ENCODE peak calls at places on chromosome 16, in six cellular contexts. T, D, W, H, C and N are unnamed samples.

GRCh38 chr16:88737298-88738166 is 31.2 kb downstream of the CTU2 start:
- DNase-seq in T (peak; percentile 81), D (peak; percentile 80), W (peak; percentile 75), H (peak; percentile 92), C (peak; percentile 79), N (peak; percentile 99)

GRCh38 chr16:85448557-85449194 is 164.4 kb upstream of the GSE1 start:
- DNase-seq in T (no peak), D (no peak), W (peak; percentile 82), H (no peak), C (no peak), N (no peak)

GRCh38 chr16:66524601-66525164 is 25.2 kb downstream of the TK2 start:
- DNase-seq in T (no peak), D (no peak), W (no peak), H (peak; percentile 61), C (no peak), N (no peak)

GRCh38 chr16:56836410-56836834 is 28.6 kb upstream of the SLC12A3 start:
- DNase-seq in T (no peak), D (no peak), W (no peak), H (no peak), C (peak; percentile 61), N (no peak)

GRCh38 chr16:85573696-85574641 is 39.2 kb upstream of the GSE1 start:
- DNase-seq in T (no peak), D (peak; percentile 66), W (peak; percentile 80), H (no peak), C (peak; percentile 70), N (peak; percentile 96)

GRCh38 chr16:16144416-16144815 is 78.9 kb downstream of the ABCC6 start:
- DNase-seq in T (no peak), D (peak; percentile 19), W (no peak), H (no peak), C (no peak), N (no peak)

GRCh38 chr16:81510016-81510415 is 65.4 kb downstream of the CMIP start:
- DNase-seq in T (no peak), D (no peak), W (no peak), H (no peak), C (no peak), N (no peak)

GRCh38 chr16:71453051-71453450 is 9.0 kb downstream of the ZNF23 start:
- DNase-seq in T (no peak), D (no peak), W (no peak), H (no peak), C (no peak), N (no peak)

GRCh38 chr16:23452572-23453337 is at the start of gene COG7:
- DNase-seq in T (peak; percentile 93), D (peak; percentile 96), W (peak; percentile 92), H (peak; percentile 92), C (peak; percentile 91), N (peak; percentile 91)

GRCh38 chr16:4513881-4514280 is 24.7 kb downstream of the CDIP1 start:
- DNase-seq in T (no peak), D (no peak), W (no peak), H (no peak), C (no peak), N (peak; percentile 32)

GRCh38 chr16:24858219-24859041 is 12.7 kb downstream of the SLC5A11 start:
- DNase-seq in T (peak; percentile 87), D (peak; percentile 66), W (peak; percentile 87), H (peak; percentile 73), C (peak; percentile 59), N (peak; percentile 88)

GRCh38 chr16:19136549-19137196 is 22.9 kb downstream of the ITPRIPL2 start:
- DNase-seq in T (no peak), D (peak; percentile 66), W (no peak), H (no peak), C (peak; percentile 42), N (peak; percentile 54)
- H3K4me2 ChIP-seq in T (no peak overlapping the region), D (peak overlapping the region; percentile 21), W (peak overlapping the region; percentile 42), H (no peak overlapping the region), C (peak overlapping the region; percentile 25), N (peak overlapping the region; percentile 26)

GRCh38 chr16:27291722-27292240 is 22.0 kb upstream of the IL4R start:
- DNase-seq in T (no peak), D (no peak), W (no peak), H (no peak), C (no peak), N (no peak)

GRCh38 chr16:27290582-27290981 is 22.0 kb upstream of the NSMCE1 start:
- DNase-seq in T (no peak), D (no peak), W (no peak), H (no peak), C (no peak), N (no peak)

GRCh38 chr16:27289669-27290068 is 21.1 kb upstream of the NSMCE1 start:
- DNase-seq in T (no peak), D (no peak), W (no peak), H (no peak), C (no peak), N (no peak)

GRCh38 chr16:27291106-27291505 is 22.5 kb upstream of the NSMCE1 start:
- DNase-seq in T (no peak), D (no peak), W (no peak), H (no peak), C (no peak), N (no peak)

DNA sequence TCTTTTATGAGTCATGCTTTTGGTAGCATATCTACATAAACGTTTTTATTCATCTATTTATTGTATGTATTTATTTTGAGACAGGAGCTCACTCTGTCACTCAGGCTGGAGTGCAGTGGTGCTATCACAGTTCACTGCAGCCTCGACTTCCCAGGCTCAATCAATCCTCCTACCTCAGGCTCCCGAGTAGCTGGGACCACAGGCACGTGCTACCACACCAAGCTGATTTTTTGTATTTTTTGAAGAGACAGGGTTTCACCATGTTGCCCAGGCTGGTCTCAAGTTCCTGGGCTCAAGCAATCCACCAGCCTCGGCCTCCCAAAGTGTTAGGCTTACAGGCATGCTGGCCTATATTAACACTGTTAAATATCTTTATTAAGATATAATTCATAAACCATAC is 20.4 kb upstream of the IL4R start:
- DNase-seq in T (no peak), D (no peak), W (no peak), H (no peak), C (no peak), N (no peak)
- H3K4me2 ChIP-seq in T (no peak overlapping the region), D (no peak overlapping the region), W (no peak overlapping the region), H (no peak overlapping the region), C (no peak overlapping the region), N (no peak overlapping the region)

DNA sequence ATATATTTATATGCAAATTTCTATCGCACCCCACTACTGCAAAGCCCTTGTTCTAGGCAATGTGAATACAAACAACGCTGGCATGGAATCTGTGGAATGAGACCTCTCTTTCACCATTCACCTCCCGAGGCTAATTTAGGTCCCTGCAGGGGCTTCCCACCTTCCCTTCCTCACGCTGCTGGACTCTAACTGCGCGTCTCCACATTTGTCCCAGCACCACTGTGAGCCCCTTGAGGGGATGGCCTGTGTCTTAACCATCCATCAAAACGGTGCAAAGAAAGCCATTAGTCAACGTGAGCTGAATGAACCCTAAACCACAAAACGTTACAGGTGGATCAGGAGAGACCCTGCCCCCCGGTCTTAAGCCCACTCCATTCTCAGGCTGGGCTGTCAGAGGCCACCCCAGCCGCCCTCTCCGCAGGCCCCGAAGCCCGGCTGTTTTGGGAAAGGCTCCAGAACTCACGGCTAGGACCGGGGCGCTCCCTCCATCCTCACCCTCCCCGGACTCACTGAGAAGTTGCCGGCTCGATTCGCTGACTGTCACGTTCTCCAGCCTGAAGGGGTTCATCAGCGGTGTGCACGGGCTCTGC is 1.5 kb downstream of the TMEM114 start:
- DNase-seq in T (peak; percentile 71), D (no peak), W (no peak), H (no peak), C (no peak), N (no peak)
- H3K4me2 ChIP-seq in T (peak overlapping the region; percentile 88), D (no peak overlapping the region), W (peak overlapping the region; percentile 77), H (no peak overlapping the region), C (no peak overlapping the region), N (no peak overlapping the region)

GRCh38 chr16:67767953-67768352 is 38.4 kb downstream of the RANBP10 start:
- DNase-seq in T (no peak), D (peak; percentile 77), W (peak; percentile 29), H (no peak), C (peak; percentile 80), N (peak; percentile 77)

GRCh38 chr16:67773099-67773498 is 33.3 kb downstream of the RANBP10 start:
- DNase-seq in T (no peak), D (no peak), W (no peak), H (no peak), C (peak; percentile 22), N (no peak)

GRCh38 chr16:67773569-67774456 is 32.5 kb downstream of the RANBP10 start:
- DNase-seq in T (no peak), D (no peak), W (no peak), H (no peak), C (peak; percentile 16), N (no peak)

GRCh38 chr16:67774457-67774853 is 31.9 kb downstream of the RANBP10 start:
- DNase-seq in T (no peak), D (no peak), W (no peak), H (no peak), C (no peak), N (no peak)

DNA sequence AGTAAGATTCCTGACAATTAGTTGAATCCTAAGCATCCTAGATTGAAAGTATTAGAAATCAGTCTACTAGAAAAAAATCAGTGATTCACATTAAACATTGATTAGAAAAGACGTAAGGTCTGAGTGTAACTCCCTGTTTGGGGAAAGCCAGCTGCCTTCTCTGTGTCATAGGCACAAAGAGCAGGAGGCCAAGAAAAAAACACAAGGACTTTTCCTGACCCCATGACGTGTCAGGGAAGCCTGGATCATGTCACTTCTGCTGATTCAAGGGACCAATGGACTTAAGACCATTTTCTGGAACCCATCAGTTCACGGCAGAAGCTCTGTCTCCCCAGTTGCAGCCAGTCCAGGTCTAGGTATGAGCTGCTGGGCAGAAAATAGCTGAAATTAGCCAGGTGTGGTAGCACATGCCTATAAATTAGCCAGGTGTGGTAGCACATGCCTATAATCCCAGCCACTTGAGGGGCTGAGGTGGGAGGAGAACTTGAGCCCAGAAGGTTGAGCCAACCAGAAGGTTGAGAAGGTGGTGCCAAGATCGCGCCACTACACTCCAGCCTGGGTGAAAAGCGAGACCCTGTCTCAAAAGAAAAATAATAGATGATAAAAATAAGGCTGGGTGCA is 35.9 kb downstream of the RANBP10 start:
- DNase-seq in T (no peak), D (peak; percentile 42), W (no peak), H (no peak), C (peak; percentile 72), N (no peak)
- H3K4me2 ChIP-seq in T (no peak overlapping the region), D (no peak overlapping the region), W (no peak overlapping the region), H (no peak overlapping the region), C (no peak overlapping the region), N (no peak overlapping the region)

GRCh38 chr16:11347831-11348230 is 2.6 kb downstream of the RMI2 start:
- DNase-seq in T (no peak), D (no peak), W (no peak), H (no peak), C (no peak), N (no peak)
- H3K4me2 ChIP-seq in T (no peak overlapping the region), D (no peak overlapping the region), W (no peak overlapping the region), H (no peak overlapping the region), C (no peak overlapping the region), N (no peak overlapping the region)